ENCODE peak calls at places on chromosomes 16 and 17, in nine cellular contexts. W is left lung; S is stomach; C is fibroblast of lung; T is H7; Q is CD8-positive, alpha-beta memory T cell; U is adrenal gland; X is tibial artery; M is ovary. F is an unnamed sample. For H3K27me3, the result is how much of the 10 kb centered on the place peaks cover.

GRCh38 chr16:75351183-75351582 is 82.1 kb downstream of the CFDP1 start:
- DNase-seq in W (no peak), S (no peak), C (peak), T (no peak), Q (no peak), U (no peak), X (no peak), M (no peak), F (no peak)

GRCh38 chr17:7560172-7561027 is 1.3 kb upstream of the SENP3 start:
- DNase-seq in W (no peak), S (peak), C (peak), T (peak), Q (peak), U (peak), X (peak), M (peak), F (peak)

GRCh38 chr17:71948703-71949422 is 172.0 kb upstream of the SOX9 start:
- DNase-seq in W (no peak), S (no peak), C (no peak), T (no peak), Q (no peak), U (no peak), X (no peak), M (no peak), F (no peak)

GRCh38 chr17:15917021-15917438 is 27.9 kb upstream of the ADORA2B start:
- DNase-seq in W (no peak), S (no peak), C (no peak), T (no peak), Q (no peak), U (no peak), X (no peak), M (no peak), F (no peak)

GRCh38 chr17:4090898-4091297 is 51.9 kb downstream of the ZZEF1 start:
- DNase-seq in W (no peak), S (no peak), C (peak), T (no peak), Q (no peak), U (no peak), X (no peak), M (no peak), F (no peak)

GRCh38 chr17:17381438-17382059 is 78.4 kb downstream of the NT5M start:
- DNase-seq in W (no peak), S (no peak), C (no peak), T (no peak), Q (no peak), U (no peak), X (no peak), M (no peak), F (no peak)

GRCh38 chr17:44216173-44216572 is 3.3 kb downstream of the UBTF start:
- DNase-seq in W (no peak), S (no peak), C (no peak), T (no peak), Q (peak), U (no peak), X (no peak), M (no peak), F (peak)

GRCh38 chr16:80741716-80742115 is 62.7 kb downstream of the CDYL2 start:
- DNase-seq in W (no peak), S (no peak), C (no peak), T (no peak), Q (no peak), U (no peak), X (no peak), M (no peak), F (no peak)

GRCh38 chr17:61444831-61445230 is 7.4 kb upstream of the TBX4 start:
- DNase-seq in W (no peak), S (no peak), C (peak), T (no peak), Q (no peak), U (peak), X (no peak), M (no peak), F (no peak)

GRCh38 chr17:50269477-50270429 is 4.5 kb upstream of the TMEM92 start:
- DNase-seq in W (peak), S (peak), C (peak), T (peak), Q (peak), U (peak), X (peak), M (peak), F (peak)

GRCh38 chr16:2664522-2665096 is 17.7 kb upstream of the KCTD5 start:
- DNase-seq in W (no peak), S (peak), C (no peak), T (no peak), Q (no peak), U (no peak), X (no peak), M (no peak), F (no peak)

GRCh38 chr17:80863626-80864025 is 128.0 kb upstream of the CHMP6 start:
- DNase-seq in W (peak), S (no peak), C (no peak), T (no peak), Q (peak), U (no peak), X (no peak), M (no peak), F (no peak)

GRCh38 chr17:38315497-38315896 is 18.5 kb downstream of the MRPL45 start:
- DNase-seq in W (no peak), S (no peak), C (no peak), T (no peak), Q (no peak), U (no peak), X (no peak), M (no peak), F (no peak)

GRCh38 chr17:61393550-61393903 is 6.1 kb upstream of the TBX2 start:
- DNase-seq in W (peak), S (no peak), C (no peak), T (peak), Q (no peak), U (no peak), X (no peak), M (no peak), F (no peak)

GRCh38 chr16:86513471-86514277 is 3.3 kb downstream of the FOXF1 start:
- DNase-seq in W (peak), S (no peak), C (no peak), T (no peak), Q (no peak), U (no peak), X (no peak), M (no peak), F (no peak)

GRCh38 chr17:43667506-43668438 is 6.0 kb upstream of the MEOX1 start:
- DNase-seq in W (no peak), S (no peak), C (peak), T (no peak), Q (no peak), U (no peak), X (no peak), M (no peak), F (no peak)

GRCh38 chr17:14715531-14715930 is 414.6 kb downstream of the HS3ST3B1 start:
- DNase-seq in W (no peak), S (no peak), C (no peak), T (no peak), Q (no peak), U (no peak), X (no peak), M (no peak), F (no peak)

GRCh38 chr17:65401581-65401980 is 159.9 kb downstream of the AXIN2 start:
- DNase-seq in W (no peak), S (no peak), C (no peak), T (no peak), Q (no peak), U (no peak), X (no peak), M (no peak), F (no peak)

GRCh38 chr17:35749560-35750412 is 3.3 kb downstream of the GAS2L2 start:
- DNase-seq in W (peak), S (peak), C (no peak), T (peak), Q (no peak), U (no peak), X (no peak), M (no peak), F (no peak)

GRCh38 chr17:75610103-75610984 is 22.7 kb downstream of the MYO15B start:
- DNase-seq in W (peak), S (peak), C (no peak), T (peak), Q (no peak), U (no peak), X (no peak), M (no peak), F (no peak)

GRCh38 chr17:76137351-76138233 is 3.5 kb downstream of the FOXJ1 start:
- DNase-seq in W (peak), S (no peak), C (no peak), T (peak), Q (peak), U (no peak), X (no peak), M (no peak), F (no peak)

GRCh38 chr17:73794336-73794735 is 150.1 kb upstream of the SDK2 start:
- DNase-seq in W (no peak), S (no peak), C (no peak), T (no peak), Q (no peak), U (peak), X (no peak), M (no peak), F (no peak)

GRCh38 chr17:73792994-73793393 is 148.7 kb upstream of the SDK2 start:
- DNase-seq in W (no peak), S (no peak), C (no peak), T (no peak), Q (no peak), U (peak), X (no peak), M (no peak), F (no peak)

GRCh38 chr17:73791644-73792043 is 147.4 kb upstream of the SDK2 start:
- DNase-seq in W (no peak), S (no peak), C (no peak), T (no peak), Q (no peak), U (no peak), X (no peak), M (no peak), F (no peak)

GRCh38 chr17:73787721-73788051 is 143.4 kb upstream of the SDK2 start:
- DNase-seq in W (no peak), S (peak), C (no peak), T (no peak), Q (no peak), U (no peak), X (no peak), M (no peak), F (no peak)

DNA sequence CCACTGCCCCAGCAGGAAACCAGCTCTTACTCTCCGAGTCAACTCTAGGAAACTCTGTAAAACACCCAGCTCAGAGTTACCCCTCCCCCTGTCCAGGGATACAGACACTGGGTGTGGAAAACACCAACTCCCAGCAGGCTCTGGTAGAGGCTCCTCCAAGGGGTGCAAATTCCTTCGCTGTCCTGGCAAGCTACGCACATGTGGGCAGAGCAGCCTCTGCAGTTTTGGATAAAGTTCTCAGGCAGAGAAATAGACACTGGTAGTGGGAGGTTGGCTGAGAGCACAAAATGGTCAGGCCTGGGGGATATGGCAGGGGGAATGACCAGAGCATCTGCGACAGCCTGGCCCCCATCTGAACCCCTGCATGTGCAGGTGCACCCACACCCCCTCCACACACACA is 146.9 kb upstream of the SDK2 start:
- DNase-seq in W (no peak), S (no peak), C (no peak), T (no peak), Q (no peak), U (peak), X (no peak), M (no peak), F (no peak)
- H3K27me3 ChIP-seq in W (under half), S (under half), C (under half), T (under half), Q (under half), U (under half), X (under half), M (under half), F (under half)

GRCh38 chr17:79802039-79802735 is 5.3 kb upstream of the CBX8 start:
- DNase-seq in W (no peak), S (no peak), C (no peak), T (no peak), Q (no peak), U (no peak), X (no peak), M (no peak), F (no peak)
- H3K27me3 ChIP-seq in W (half or more), S (half or more), C (half or more), T (half or more), Q (half or more), U (half or more), X (under half), M (under half), F (half or more)

GRCh38 chr17:79414063-79414462 is 196.8 kb downstream of the RBFOX3 start:
- DNase-seq in W (no peak), S (no peak), C (no peak), T (no peak), Q (no peak), U (no peak), X (no peak), M (no peak), F (no peak)

GRCh38 chr17:79413591-79413990 is 197.3 kb downstream of the RBFOX3 start:
- DNase-seq in W (no peak), S (no peak), C (no peak), T (no peak), Q (no peak), U (no peak), X (no peak), M (no peak), F (no peak)

GRCh38 chr17:79412110-79412509 is 198.7 kb downstream of the RBFOX3 start:
- DNase-seq in W (no peak), S (no peak), C (no peak), T (no peak), Q (no peak), U (no peak), X (no peak), M (no peak), F (no peak)

GRCh38 chr17:79410681-79411080 is 200.2 kb downstream of the RBFOX3 start:
- DNase-seq in W (peak), S (no peak), C (no peak), T (no peak), Q (no peak), U (no peak), X (no peak), M (no peak), F (no peak)

GRCh38 chr17:79411419-79411818 is 199.4 kb downstream of the RBFOX3 start:
- DNase-seq in W (no peak), S (no peak), C (no peak), T (no peak), Q (no peak), U (no peak), X (no peak), M (no peak), F (no peak)
- H3K27me3 ChIP-seq in W (half or more), S (under half), C (under half), T (under half), Q (under half), U (under half), X (under half), M (under half), F (under half)

GRCh38 chr17:42050360-42051012 is at the start of gene C17orf113:
- DNase-seq in W (peak), S (peak), C (peak), T (peak), Q (peak), U (peak), X (peak), M (peak), F (peak)

GRCh38 chr17:42051013-42051400 is 606 bp upstream of the C17orf113 start:
- DNase-seq in W (no peak), S (no peak), C (no peak), T (no peak), Q (no peak), U (no peak), X (no peak), M (no peak), F (no peak)

GRCh38 chr17:42051645-42052044 is 1.2 kb upstream of the C17orf113 start:
- DNase-seq in W (no peak), S (no peak), C (no peak), T (no peak), Q (no peak), U (no peak), X (no peak), M (no peak), F (no peak)

GRCh38 chr17:42047343-42047742 is 3.1 kb downstream of the C17orf113 start:
- DNase-seq in W (no peak), S (no peak), C (no peak), T (no peak), Q (no peak), U (no peak), X (no peak), M (no peak), F (no peak)

DNA sequence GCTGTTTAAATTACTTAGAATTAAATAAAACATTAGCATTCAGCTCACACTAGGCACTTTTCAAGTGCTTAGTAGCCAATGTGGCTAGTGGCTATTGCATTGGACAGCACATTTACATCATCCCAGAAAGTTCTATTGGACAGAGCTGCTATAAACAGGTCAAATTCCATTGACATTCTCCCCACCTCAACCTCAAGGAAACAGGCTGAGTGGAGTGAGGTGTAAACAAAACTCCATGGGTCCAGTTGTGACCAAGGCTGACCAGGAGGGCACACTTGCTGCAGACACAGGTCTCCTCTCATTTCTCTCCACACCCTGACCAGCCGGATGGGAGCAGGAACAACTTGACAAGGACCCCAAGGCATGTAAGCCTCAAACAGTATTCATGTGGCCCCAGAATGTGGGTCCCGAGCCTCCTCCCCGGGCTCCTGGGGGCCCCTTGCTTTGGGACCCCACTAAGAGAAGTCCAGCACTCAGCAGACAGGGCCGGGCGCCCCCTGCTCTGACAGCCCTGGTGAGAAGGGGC is 504 bp downstream of the C17orf113 start:
- DNase-seq in W (no peak), S (no peak), C (no peak), T (no peak), Q (no peak), U (no peak), X (no peak), M (no peak), F (no peak)
- H3K27me3 ChIP-seq in W (under half), S (under half), C (under half), T (under half), Q (under half), U (under half), X (under half), M (under half), F (under half)

DNA sequence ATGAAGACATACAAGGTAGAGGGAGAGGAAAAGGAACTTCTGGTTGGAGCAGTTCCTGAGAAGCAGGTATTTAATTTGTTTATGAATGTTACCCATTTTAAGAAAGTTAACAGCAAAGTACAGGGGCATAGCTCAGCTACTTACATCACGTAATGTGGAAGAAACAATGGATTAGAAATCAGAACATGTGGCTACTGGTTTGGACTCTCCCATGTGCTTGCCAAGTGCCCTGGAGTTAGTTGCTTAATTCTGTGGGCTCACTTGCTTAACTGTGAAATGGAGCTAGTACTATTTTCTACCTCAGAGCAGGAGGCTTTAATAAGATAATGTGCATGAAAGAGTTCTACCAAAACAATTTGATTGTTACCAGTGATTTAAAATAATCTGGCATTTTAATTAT is 27.3 kb downstream of the RSPRY1 start:
- DNase-seq in W (no peak), S (no peak), C (no peak), T (no peak), Q (no peak), U (no peak), X (no peak), M (no peak), F (no peak)
- H3K27me3 ChIP-seq in W (under half), S (under half), C (under half), T (under half), Q (under half), U (under half), X (under half), M (under half), F (under half)

DNA sequence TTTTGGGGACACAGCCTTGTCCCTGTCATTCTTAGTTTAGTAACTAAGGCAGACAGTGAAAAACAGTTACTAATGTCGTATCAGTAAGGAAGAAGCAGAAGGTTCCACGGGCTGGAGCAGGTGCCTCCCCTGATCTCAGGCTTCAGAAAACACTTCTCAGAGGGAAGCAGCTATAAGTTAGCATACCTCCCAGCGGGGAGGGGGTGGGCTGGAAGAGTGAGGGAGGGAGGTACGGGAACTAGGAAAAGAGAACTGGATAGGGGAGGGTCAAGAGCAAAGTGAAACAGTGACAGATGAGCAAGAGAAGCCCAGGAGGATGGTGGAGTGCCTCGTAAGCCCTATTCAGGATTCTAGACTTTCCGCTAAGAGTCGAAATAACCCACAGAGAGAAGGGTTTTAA is 186.3 kb upstream of the XYLT1 start:
- DNase-seq in W (no peak), S (no peak), C (no peak), T (peak), Q (no peak), U (no peak), X (no peak), M (no peak), F (no peak)
- H3K27me3 ChIP-seq in W (under half), S (under half), C (under half), T (under half), Q (under half), U (under half), X (under half), M (under half), F (under half)

GRCh38 chr17:33171931-33172330 is 121.2 kb downstream of the ASIC2 start:
- DNase-seq in W (no peak), S (no peak), C (no peak), T (no peak), Q (no peak), U (no peak), X (no peak), M (no peak), F (no peak)

GRCh38 chr17:33178641-33179040 is 114.5 kb downstream of the ASIC2 start:
- DNase-seq in W (no peak), S (no peak), C (peak), T (no peak), Q (no peak), U (no peak), X (no peak), M (no peak), F (no peak)

GRCh38 chr17:33169580-33170285 is 123.4 kb downstream of the ASIC2 start:
- DNase-seq in W (no peak), S (no peak), C (peak), T (no peak), Q (no peak), U (no peak), X (no peak), M (no peak), F (no peak)

GRCh38 chr17:33175565-33175964 is 117.5 kb downstream of the ASIC2 start:
- DNase-seq in W (no peak), S (no peak), C (peak), T (no peak), Q (no peak), U (no peak), X (no peak), M (peak), F (no peak)
- H3K27me3 ChIP-seq in W (under half), S (under half), C (under half), T (under half), Q (under half), U (under half), X (under half), M (under half), F (under half)

GRCh38 chr16:11262915-11263314 is 6.2 kb downstream of the TNP2 start:
- DNase-seq in W (no peak), S (peak), C (no peak), T (no peak), Q (no peak), U (no peak), X (no peak), M (no peak), F (no peak)
- H3K27me3 ChIP-seq in W (under half), S (under half), C (under half), T (under half), Q (under half), U (under half), X (under half), M (under half), F (under half)